ENCODE peak calls at places on chromosomes 4 and X, in nine cellular contexts. One of them, this sample, is unnamed.
A peak's percentile ranks its signal among the peaks of the same experiment; 100 is the strongest.

GRCh38 chrX:149505671-149506070 is 565 bp upstream of the IDS start:
- DNase-seq in SK-N-SH: no peak
- DNase-seq in HepG2: no peak
- DNase-seq in mesendoderm: no peak
- DNase-seq in OCI-LY7: no peak
- DNase-seq in PC-3: no peak
- DNase-seq in H9: no peak
- DNase-seq in fibroblast of lung: no peak
- DNase-seq in MM.1S: no peak
- DNase-seq in this sample: no peak

GRCh38 chrX:7055386-7056137 is 92.0 kb upstream of the STS start:
- DNase-seq in SK-N-SH: no peak
- DNase-seq in PC-3: no peak
- DNase-seq in HepG2: no peak
- DNase-seq in OCI-LY7: peak; percentile 55
- DNase-seq in fibroblast of lung: no peak
- DNase-seq in MM.1S: no peak
- DNase-seq in H9: no peak
- DNase-seq in mesendoderm: no peak
- DNase-seq in this sample: no peak

GRCh38 chrX:110432831-110433230 is 74.2 kb downstream of the RTL9 start:
- DNase-seq in HepG2: no peak
- DNase-seq in PC-3: no peak
- DNase-seq in H9: no peak
- DNase-seq in MM.1S: no peak
- DNase-seq in fibroblast of lung: no peak
- DNase-seq in OCI-LY7: no peak
- DNase-seq in SK-N-SH: no peak
- DNase-seq in mesendoderm: no peak
- DNase-seq in this sample: no peak

GRCh38 chrX:150364347-150365050 is 1.4 kb downstream of the MAMLD1 start:
- DNase-seq in PC-3: peak; percentile 26
- DNase-seq in fibroblast of lung: peak; percentile 23
- DNase-seq in MM.1S: no peak
- DNase-seq in SK-N-SH: peak; percentile 59
- DNase-seq in mesendoderm: peak; percentile 14
- DNase-seq in OCI-LY7: no peak
- DNase-seq in HepG2: no peak
- DNase-seq in H9: peak; percentile 31
- DNase-seq in this sample: peak; percentile 39

GRCh38 chr4:163600731-163601130 is 106.2 kb downstream of the TMA16 start:
- DNase-seq in PC-3: no peak
- DNase-seq in fibroblast of lung: no peak
- DNase-seq in HepG2: no peak
- DNase-seq in SK-N-SH: no peak
- DNase-seq in OCI-LY7: peak; percentile 46
- DNase-seq in mesendoderm: no peak
- DNase-seq in MM.1S: no peak
- DNase-seq in H9: no peak
- DNase-seq in this sample: no peak

GRCh38 chr4:185122681-185123345 is 20.3 kb upstream of the SLC25A4 start:
- DNase-seq in mesendoderm: no peak
- DNase-seq in fibroblast of lung: peak; percentile 43
- DNase-seq in PC-3: peak; percentile 35
- DNase-seq in MM.1S: peak; percentile 76
- DNase-seq in SK-N-SH: no peak
- DNase-seq in HepG2: no peak
- DNase-seq in OCI-LY7: no peak
- DNase-seq in H9: no peak
- DNase-seq in this sample: peak; percentile 38

GRCh38 chr4:41509411-41510008 is 28.4 kb upstream of the LIMCH1 start:
- DNase-seq in SK-N-SH: no peak
- DNase-seq in OCI-LY7: no peak
- DNase-seq in H9: no peak
- DNase-seq in MM.1S: no peak
- DNase-seq in fibroblast of lung: peak; percentile 13
- DNase-seq in PC-3: no peak
- DNase-seq in mesendoderm: no peak
- DNase-seq in HepG2: no peak
- DNase-seq in this sample: no peak

GRCh38 chr4:56876264-56876663 is 31.4 kb upstream of the REST start:
- DNase-seq in OCI-LY7: no peak
- DNase-seq in HepG2: no peak
- DNase-seq in H9: no peak
- DNase-seq in mesendoderm: no peak
- DNase-seq in PC-3: no peak
- DNase-seq in fibroblast of lung: no peak
- DNase-seq in SK-N-SH: no peak
- DNase-seq in MM.1S: no peak
- DNase-seq in this sample: no peak

GRCh38 chr4:182197611-182198010 is 45.6 kb upstream of the TENM3 start:
- DNase-seq in mesendoderm: peak; percentile 74
- DNase-seq in HepG2: no peak
- DNase-seq in OCI-LY7: no peak
- DNase-seq in PC-3: no peak
- DNase-seq in H9: no peak
- DNase-seq in SK-N-SH: no peak
- DNase-seq in MM.1S: no peak
- DNase-seq in fibroblast of lung: no peak
- DNase-seq in this sample: no peak

GRCh38 chr4:77176606-77177005 is 19.6 kb downstream of the CCNG2 start:
- DNase-seq in HepG2: no peak
- DNase-seq in MM.1S: no peak
- DNase-seq in mesendoderm: no peak
- DNase-seq in OCI-LY7: no peak
- DNase-seq in PC-3: no peak
- DNase-seq in SK-N-SH: no peak
- DNase-seq in H9: no peak
- DNase-seq in fibroblast of lung: no peak
- DNase-seq in this sample: no peak

GRCh38 chr4:94463771-94464170 is 12.0 kb downstream of the PDLIM5 start:
- DNase-seq in H9: no peak
- DNase-seq in SK-N-SH: no peak
- DNase-seq in OCI-LY7: no peak
- DNase-seq in mesendoderm: no peak
- DNase-seq in fibroblast of lung: peak; percentile 57
- DNase-seq in PC-3: no peak
- DNase-seq in HepG2: no peak
- DNase-seq in MM.1S: no peak
- DNase-seq in this sample: peak; percentile 72

GRCh38 chr4:164204434-164204833 is 549.5 kb upstream of the SMIM31 start:
- DNase-seq in fibroblast of lung: peak; percentile 97
- DNase-seq in mesendoderm: peak; percentile 96
- DNase-seq in OCI-LY7: no peak
- DNase-seq in PC-3: peak; percentile 92
- DNase-seq in MM.1S: no peak
- DNase-seq in HepG2: peak; percentile 1
- DNase-seq in H9: no peak
- DNase-seq in SK-N-SH: no peak
- DNase-seq in this sample: peak; percentile 70

GRCh38 chr4:173288296-173288695 is 45.9 kb downstream of the HMGB2 start:
- DNase-seq in H9: peak; percentile 65
- DNase-seq in OCI-LY7: peak; percentile 77
- DNase-seq in HepG2: peak; percentile 60
- DNase-seq in PC-3: peak; percentile 72
- DNase-seq in fibroblast of lung: peak; percentile 40
- DNase-seq in mesendoderm: peak; percentile 77
- DNase-seq in MM.1S: peak; percentile 89
- DNase-seq in SK-N-SH: peak; percentile 24
- DNase-seq in this sample: peak; percentile 52

GRCh38 chr4:173281420-173282333 is 52.5 kb downstream of the HMGB2 start:
- DNase-seq in SK-N-SH: no peak
- DNase-seq in mesendoderm: no peak
- DNase-seq in PC-3: no peak
- DNase-seq in OCI-LY7: peak; percentile 56
- DNase-seq in MM.1S: no peak
- DNase-seq in H9: no peak
- DNase-seq in HepG2: no peak
- DNase-seq in fibroblast of lung: no peak
- DNase-seq in this sample: no peak

GRCh38 chr4:173281001-173281400 is 53.2 kb downstream of the HMGB2 start:
- DNase-seq in SK-N-SH: no peak
- DNase-seq in HepG2: no peak
- DNase-seq in OCI-LY7: no peak
- DNase-seq in fibroblast of lung: no peak
- DNase-seq in PC-3: no peak
- DNase-seq in H9: no peak
- DNase-seq in mesendoderm: peak; percentile 21
- DNase-seq in MM.1S: no peak
- DNase-seq in this sample: no peak

GRCh38 chr4:173287486-173287885 is 46.7 kb downstream of the HMGB2 start:
- DNase-seq in fibroblast of lung: no peak
- DNase-seq in OCI-LY7: no peak
- DNase-seq in MM.1S: no peak
- DNase-seq in PC-3: no peak
- DNase-seq in SK-N-SH: no peak
- DNase-seq in H9: no peak
- DNase-seq in HepG2: no peak
- DNase-seq in mesendoderm: no peak
- DNase-seq in this sample: no peak

DNA sequence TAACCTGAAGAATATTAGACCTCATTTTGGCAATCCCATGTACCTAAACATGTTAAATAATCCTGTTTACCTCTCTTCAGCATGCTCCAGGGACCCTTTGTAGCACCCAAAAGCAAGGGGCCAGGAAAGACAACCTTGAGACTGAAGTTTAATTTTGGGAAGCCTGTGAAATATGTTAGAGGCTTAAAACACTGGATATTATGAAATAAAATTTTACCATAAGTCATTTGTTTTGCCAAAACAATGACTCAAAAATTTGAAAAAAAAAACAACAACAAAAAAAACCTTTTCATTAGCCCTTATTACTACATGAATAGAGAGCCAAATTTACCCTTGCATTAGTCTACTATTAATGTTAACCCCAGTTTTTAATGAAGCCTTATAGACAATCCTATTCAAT is 49.7 kb downstream of the HMGB2 start:
- DNase-seq in SK-N-SH: no peak
- DNase-seq in MM.1S: no peak
- DNase-seq in HepG2: no peak
- DNase-seq in OCI-LY7: no peak
- DNase-seq in fibroblast of lung: no peak
- DNase-seq in PC-3: no peak
- DNase-seq in mesendoderm: no peak
- DNase-seq in H9: no peak
- DNase-seq in this sample: no peak
- H3K79me2 ChIP-seq in SK-N-SH: no peaks in the 10 kb centered on the region
- H3K79me2 ChIP-seq in MM.1S: peaks cover under 1% of the 10 kb centered on the region
- H3K79me2 ChIP-seq in HepG2: no peaks in the 10 kb centered on the region
- H3K79me2 ChIP-seq in OCI-LY7: no peaks in the 10 kb centered on the region
- H3K79me2 ChIP-seq in fibroblast of lung: no peaks in the 10 kb centered on the region
- H3K79me2 ChIP-seq in PC-3: no peaks in the 10 kb centered on the region
- H3K79me2 ChIP-seq in mesendoderm: no peaks in the 10 kb centered on the region
- H3K79me2 ChIP-seq in H9: no peaks in the 10 kb centered on the region
- H3K79me2 ChIP-seq in this sample: no peaks in the 10 kb centered on the region

DNA sequence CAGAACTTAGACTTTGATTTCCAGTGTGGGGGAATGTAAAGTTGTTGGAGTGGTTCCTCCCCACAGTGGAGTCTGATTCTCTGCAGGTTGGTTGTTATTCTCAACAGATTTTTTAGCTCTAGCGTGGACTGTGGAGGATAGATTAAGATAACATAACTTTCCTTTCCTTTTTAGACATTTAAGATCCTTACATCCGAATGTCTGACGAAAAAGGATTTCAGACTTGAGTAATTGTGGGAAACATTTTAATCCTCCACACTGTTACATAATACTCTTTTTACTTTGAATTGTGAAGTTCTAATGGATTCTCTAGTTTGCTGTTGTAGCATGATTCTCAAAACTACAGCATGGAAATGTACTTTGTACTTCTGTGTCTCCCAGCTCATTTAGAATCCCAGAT is 107.8 kb downstream of the ARHGAP10 start:
- DNase-seq in mesendoderm: no peak
- DNase-seq in fibroblast of lung: no peak
- DNase-seq in H9: no peak
- DNase-seq in SK-N-SH: no peak
- DNase-seq in HepG2: no peak
- DNase-seq in PC-3: no peak
- DNase-seq in MM.1S: no peak
- DNase-seq in OCI-LY7: no peak
- DNase-seq in this sample: no peak
- H3K79me2 ChIP-seq in mesendoderm: no peaks in the 10 kb centered on the region
- H3K79me2 ChIP-seq in fibroblast of lung: peaks cover 4% of the 10 kb centered on the region
- H3K79me2 ChIP-seq in H9: no peaks in the 10 kb centered on the region
- H3K79me2 ChIP-seq in SK-N-SH: peaks cover 7% of the 10 kb centered on the region
- H3K79me2 ChIP-seq in HepG2: no peaks in the 10 kb centered on the region
- H3K79me2 ChIP-seq in PC-3: no peaks in the 10 kb centered on the region
- H3K79me2 ChIP-seq in MM.1S: peaks cover 1% of the 10 kb centered on the region
- H3K79me2 ChIP-seq in OCI-LY7: no peaks in the 10 kb centered on the region
- H3K79me2 ChIP-seq in this sample: peaks cover 31% of the 10 kb centered on the region

DNA sequence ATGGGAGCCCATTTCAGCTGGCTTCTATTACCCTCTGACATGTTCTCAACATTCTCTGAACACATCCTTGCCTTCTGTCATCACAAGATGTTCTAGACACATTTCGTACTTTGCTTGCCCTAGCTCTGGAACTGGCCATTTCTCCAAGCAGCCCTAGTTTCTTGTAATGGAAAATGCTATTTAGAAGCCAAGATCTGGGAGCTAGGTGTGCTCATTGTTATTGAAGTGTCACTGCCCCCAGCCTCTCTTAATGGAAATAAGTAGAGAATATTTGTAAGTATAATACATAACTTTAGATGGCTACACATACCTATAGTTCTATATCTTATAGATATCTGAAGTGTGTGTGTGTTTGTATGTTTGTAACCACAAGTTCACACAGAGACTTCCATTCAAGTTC is 6.9 kb downstream of the MRFAP1L1 start:
- DNase-seq in mesendoderm: no peak
- DNase-seq in HepG2: no peak
- DNase-seq in OCI-LY7: no peak
- DNase-seq in SK-N-SH: no peak
- DNase-seq in PC-3: no peak
- DNase-seq in fibroblast of lung: no peak
- DNase-seq in H9: no peak
- DNase-seq in MM.1S: no peak
- DNase-seq in this sample: no peak
- H3K79me2 ChIP-seq in mesendoderm: peaks cover 21% of the 10 kb centered on the region
- H3K79me2 ChIP-seq in HepG2: peaks cover 45% of the 10 kb centered on the region
- H3K79me2 ChIP-seq in OCI-LY7: peaks cover 39% of the 10 kb centered on the region
- H3K79me2 ChIP-seq in SK-N-SH: peaks cover 60% of the 10 kb centered on the region
- H3K79me2 ChIP-seq in PC-3: peaks cover 50% of the 10 kb centered on the region
- H3K79me2 ChIP-seq in fibroblast of lung: peaks cover 32% of the 10 kb centered on the region
- H3K79me2 ChIP-seq in H9: peaks cover 16% of the 10 kb centered on the region
- H3K79me2 ChIP-seq in MM.1S: peaks cover 10% of the 10 kb centered on the region
- H3K79me2 ChIP-seq in this sample: peaks cover 49% of the 10 kb centered on the region

DNA sequence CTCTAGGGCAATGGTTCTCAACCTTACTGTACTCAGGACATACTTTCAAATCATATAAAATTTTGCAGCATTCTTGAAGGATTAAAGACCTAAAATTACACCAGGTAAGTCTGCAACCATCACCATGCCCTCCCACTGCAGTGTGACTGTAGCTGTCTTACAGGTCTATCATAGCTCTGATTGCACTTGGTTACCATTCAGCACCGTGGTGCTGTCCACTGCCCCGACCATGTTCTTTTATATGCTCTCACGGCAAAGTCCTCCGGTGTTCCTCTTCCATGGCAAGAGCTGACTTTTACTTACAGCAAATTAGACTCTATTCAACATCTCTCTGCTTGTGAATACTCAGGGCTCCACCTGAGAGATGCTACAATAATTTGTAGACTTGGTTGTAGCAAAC is 11.5 kb downstream of the CRMP1 start:
- DNase-seq in HepG2: no peak
- DNase-seq in SK-N-SH: no peak
- DNase-seq in OCI-LY7: no peak
- DNase-seq in PC-3: peak; percentile 5
- DNase-seq in H9: no peak
- DNase-seq in fibroblast of lung: no peak
- DNase-seq in MM.1S: peak; percentile 17
- DNase-seq in mesendoderm: peak; percentile 33
- DNase-seq in this sample: no peak
- H3K79me2 ChIP-seq in HepG2: no peaks in the 10 kb centered on the region
- H3K79me2 ChIP-seq in SK-N-SH: no peaks in the 10 kb centered on the region
- H3K79me2 ChIP-seq in OCI-LY7: no peaks in the 10 kb centered on the region
- H3K79me2 ChIP-seq in PC-3: no peaks in the 10 kb centered on the region
- H3K79me2 ChIP-seq in H9: peaks cover 58% of the 10 kb centered on the region
- H3K79me2 ChIP-seq in fibroblast of lung: no peaks in the 10 kb centered on the region
- H3K79me2 ChIP-seq in MM.1S: no peaks in the 10 kb centered on the region
- H3K79me2 ChIP-seq in mesendoderm: peaks cover 76% of the 10 kb centered on the region
- H3K79me2 ChIP-seq in this sample: no peaks in the 10 kb centered on the region